ENCODE peak calls at places on chromosomes 16 and 17, in four cellular contexts. C is aorta; H is CD8-positive, alpha-beta memory T cell; K is tibial artery. O is an unnamed sample.

GRCh38 chr16:82788919-82789318 is 162.2 kb downstream of the CDH13 start:
- DNase-seq in C (no peak), H (no peak), K (no peak), O (no peak)

GRCh38 chr17:41734139-41734948 is at the start of gene HAP1:
- DNase-seq in C (no peak), H (no peak), K (no peak), O (no peak)

GRCh38 chr16:73890524-73891500 is 405.8 kb upstream of the PSMD7 start:
- DNase-seq in C (no peak), H (no peak), K (no peak), O (no peak)

GRCh38 chr17:47650525-47651522 is 1.1 kb downstream of the KPNB1 start:
- DNase-seq in C (peak; percentile 98), H (peak; percentile 86), K (peak; percentile 93), O (peak; percentile 99)

GRCh38 chr16:642189-643049 is 791 bp downstream of the MCRIP2 start:
- DNase-seq in C (peak; percentile 79), H (peak; percentile 25), K (no peak), O (no peak)

GRCh38 chr17:13337864-13338371 is 263.8 kb downstream of the HS3ST3A1 start:
- DNase-seq in C (no peak), H (no peak), K (no peak), O (peak; percentile 83)

GRCh38 chr16:49776085-49776501 is 79.8 kb downstream of the ZNF423 start:
- DNase-seq in C (peak; percentile 56), H (no peak), K (peak; percentile 22), O (peak; percentile 93)

GRCh38 chr16:17370233-17371013 is 100.3 kb downstream of the XYLT1 start:
- DNase-seq in C (no peak), H (no peak), K (no peak), O (peak; percentile 84)

GRCh38 chr16:56977823-56978430 is 11.4 kb upstream of the NLRC5 start:
- DNase-seq in C (peak; percentile 39), H (no peak), K (no peak), O (no peak)

GRCh38 chr16:50430076-50430475 is 61.3 kb upstream of the BRD7 start:
- DNase-seq in C (no peak), H (no peak), K (no peak), O (no peak)

GRCh38 chr17:61403846-61404701 is 4.4 kb downstream of the TBX2 start:
- DNase-seq in C (peak; percentile 54), H (no peak), K (no peak), O (no peak)

GRCh38 chr16:85231959-85232358 is 119.7 kb upstream of the CIBAR2 start:
- DNase-seq in C (no peak), H (no peak), K (no peak), O (no peak)

GRCh38 chr17:46940692-46941404 is 17.9 kb downstream of the GOSR2 start:
- DNase-seq in C (peak; percentile 80), H (peak; percentile 22), K (peak; percentile 74), O (peak; percentile 67)

GRCh38 chr17:36869856-36870617 is 67.2 kb upstream of the LHX1 start:
- DNase-seq in C (no peak), H (no peak), K (no peak), O (no peak)

GRCh38 chr16:77353587-77354263 is 81.1 kb downstream of the ADAMTS18 start:
- DNase-seq in C (no peak), H (no peak), K (no peak), O (no peak)

GRCh38 chr16:17450291-17450690 is 20.5 kb downstream of the XYLT1 start:
- DNase-seq in C (no peak), H (no peak), K (no peak), O (no peak)

GRCh38 chr17:41518789-41519449 is at the start of gene KRT15:
- DNase-seq in C (no peak), H (no peak), K (no peak), O (no peak)

GRCh38 chr16:19874816-19875546 is 9.7 kb downstream of the GPRC5B start:
- DNase-seq in C (no peak), H (no peak), K (no peak), O (no peak)

GRCh38 chr16:89623511-89624232 is 10.2 kb downstream of the DPEP1 start:
- DNase-seq in C (no peak), H (no peak), K (no peak), O (no peak)

GRCh38 chr16:85413713-85414663 is 199.1 kb upstream of the GSE1 start:
- DNase-seq in C (peak; percentile 14), H (no peak), K (no peak), O (no peak)

GRCh38 chr16:84278333-84278732 is 16.3 kb upstream of the WFDC1 start:
- DNase-seq in C (no peak), H (no peak), K (no peak), O (no peak)

GRCh38 chr16:31301708-31302400 is 42.1 kb downstream of the ITGAM start:
- DNase-seq in C (peak; percentile 57), H (no peak), K (peak; percentile 33), O (no peak)

GRCh38 chr16:89823087-89823823 is 5.0 kb upstream of the SPIRE2 start:
- DNase-seq in C (no peak), H (no peak), K (no peak), O (no peak)

GRCh38 chr16:4375717-4376116 is 4.1 kb downstream of the VASN start:
- DNase-seq in C (peak; percentile 69), H (no peak), K (no peak), O (no peak)
- H3K4me3 ChIP-seq in C (no peak overlapping the region), H (no peak overlapping the region), K (peak overlapping the region; percentile 97), O (no peak overlapping the region)

DNA sequence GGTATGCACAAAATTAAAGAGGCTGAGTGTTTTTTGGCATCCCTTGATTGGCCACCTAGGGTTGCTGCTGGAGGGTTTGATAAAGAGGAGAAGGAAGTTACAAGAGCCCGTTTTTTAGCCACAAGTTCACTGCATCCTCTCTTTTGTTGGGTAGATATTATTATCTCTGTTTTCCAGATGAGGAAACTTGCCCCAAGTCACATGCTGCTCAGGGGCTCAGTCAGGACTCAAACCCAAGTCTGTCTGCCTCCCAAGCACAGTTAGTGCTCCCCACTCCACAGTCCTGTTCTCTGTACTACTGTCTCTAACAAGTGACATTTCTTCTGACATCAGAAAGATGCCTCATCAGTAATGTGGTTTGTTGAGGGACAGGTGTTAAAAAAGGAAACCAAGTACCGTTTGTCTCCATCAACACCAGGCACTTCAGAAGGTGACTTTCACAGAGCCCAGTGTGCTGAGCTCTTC is 1.4 kb downstream of the NT5M start:
- DNase-seq in C (no peak), H (peak; percentile 11), K (no peak), O (no peak)
- H3K27ac ChIP-seq in C (no peak overlapping the region), H (peak overlapping the region; percentile 22), K (no peak overlapping the region), O (no peak overlapping the region)

GRCh38 chr17:68592004-68592403 is 9.2 kb downstream of the FAM20A start:
- DNase-seq in C (no peak), H (no peak), K (no peak), O (no peak)

GRCh38 chr17:68592667-68593330 is 8.4 kb downstream of the FAM20A start:
- DNase-seq in C (no peak), H (no peak), K (no peak), O (no peak)

GRCh38 chr17:68593331-68593710 is 7.8 kb downstream of the FAM20A start:
- DNase-seq in C (no peak), H (no peak), K (no peak), O (no peak)

GRCh38 chr17:68589086-68589485 is 12.1 kb downstream of the FAM20A start:
- DNase-seq in C (no peak), H (no peak), K (no peak), O (peak; percentile 30)

GRCh38 chr17:68591583-68591982 is 9.6 kb downstream of the FAM20A start:
- DNase-seq in C (no peak), H (no peak), K (no peak), O (no peak)
- H3K4me3 ChIP-seq in C (no peak overlapping the region), H (no peak overlapping the region), K (no peak overlapping the region), O (no peak overlapping the region)

GRCh38 chr17:81244358-81245023 is 5.4 kb downstream of the NDUFAF8 start:
- DNase-seq in C (peak; percentile 35), H (no peak), K (no peak), O (no peak)
- H3K27ac ChIP-seq in C (no peak overlapping the region), H (no peak overlapping the region), K (no peak overlapping the region), O (no peak overlapping the region)